ENCODE peak calls at places on chromosomes 16 and 17, in seven cellular contexts. R, G, Y, E, M, H and J are unnamed samples.

GRCh38 chr17:20053343-20053964 is 44.3 kb downstream of the SPECC1 start:
- DNase-seq in R (no peak), G (no peak), Y (no peak), E (no peak), M (no peak), H (no peak), J (no peak)

GRCh38 chr17:52233176-52233575 is 74.7 kb upstream of the CA10 start:
- DNase-seq in R (no peak), G (no peak), Y (no peak), E (no peak), M (no peak), H (no peak), J (no peak)

GRCh38 chr16:1308036-1308976 is 1.1 kb upstream of the UBE2I start:
- DNase-seq in R (no peak), G (no peak), Y (no peak), E (peak; percentile 8), M (no peak), H (no peak), J (no peak)

GRCh38 chr17:79997004-79997673 is 38.5 kb downstream of the TBC1D16 start:
- DNase-seq in R (no peak), G (no peak), Y (peak; percentile 18), E (no peak), M (no peak), H (peak; percentile 47), J (no peak)

GRCh38 chr16:48535831-48536599 is 74.0 kb downstream of the N4BP1 start:
- DNase-seq in R (no peak), G (peak; percentile 68), Y (no peak), E (no peak), M (no peak), H (peak; percentile 57), J (peak; percentile 47)

GRCh38 chr17:19833914-19834313 is 33.8 kb downstream of the ULK2 start:
- DNase-seq in R (no peak), G (no peak), Y (no peak), E (no peak), M (no peak), H (no peak), J (no peak)

GRCh38 chr16:66007717-66008116 is 358.8 kb upstream of the CDH5 start:
- DNase-seq in R (no peak), G (no peak), Y (no peak), E (peak; percentile 75), M (no peak), H (no peak), J (peak; percentile 63)

GRCh38 chr16:75062135-75062943 is 54.2 kb downstream of the LDHD start:
- DNase-seq in R (no peak), G (peak; percentile 55), Y (no peak), E (no peak), M (peak; percentile 82), H (peak; percentile 76), J (no peak)

GRCh38 chr17:76207670-76208069 is 32.6 kb downstream of the RNF157 start:
- DNase-seq in R (no peak), G (no peak), Y (no peak), E (no peak), M (no peak), H (no peak), J (no peak)

GRCh38 chr17:40018211-40019121 is 3.2 kb downstream of the CSF3 start:
- DNase-seq in R (no peak), G (peak; percentile 91), Y (no peak), E (no peak), M (no peak), H (peak; percentile 45), J (no peak)

GRCh38 chr16:57151369-57151768 is 34.5 kb downstream of the PSME3IP1 start:
- DNase-seq in R (no peak), G (no peak), Y (no peak), E (no peak), M (peak; percentile 14), H (no peak), J (no peak)

GRCh38 chr16:85209526-85210121 is 97.4 kb upstream of the CIBAR2 start:
- DNase-seq in R (no peak), G (no peak), Y (no peak), E (no peak), M (no peak), H (peak; percentile 86), J (no peak)

GRCh38 chr17:82888583-82889495 is 49.0 kb upstream of the ZNF750 start:
- DNase-seq in R (peak; percentile 86), G (no peak), Y (no peak), E (no peak), M (no peak), H (peak; percentile 73), J (no peak)

GRCh38 chr17:37206299-37206698 is 169.5 kb upstream of the C17orf78 start:
- DNase-seq in R (no peak), G (no peak), Y (no peak), E (no peak), M (no peak), H (no peak), J (no peak)

GRCh38 chr16:81817296-81817695 is 38.2 kb downstream of the PLCG2 start:
- DNase-seq in R (no peak), G (no peak), Y (no peak), E (no peak), M (no peak), H (no peak), J (no peak)

GRCh38 chr16:59169168-59169567 is 435.1 kb upstream of the GOT2 start:
- DNase-seq in R (no peak), G (no peak), Y (no peak), E (no peak), M (no peak), H (no peak), J (no peak)

GRCh38 chr17:38563362-38564253 is 42.1 kb downstream of the SRCIN1 start:
- DNase-seq in R (no peak), G (no peak), Y (no peak), E (no peak), M (no peak), H (no peak), J (no peak)

GRCh38 chr17:11969565-11969964 is 27.7 kb downstream of the ZNF18 start:
- DNase-seq in R (no peak), G (no peak), Y (no peak), E (no peak), M (no peak), H (no peak), J (no peak)

GRCh38 chr16:88421301-88421700 is 31.8 kb upstream of the ZFPM1 start:
- DNase-seq in R (no peak), G (no peak), Y (no peak), E (no peak), M (no peak), H (no peak), J (no peak)

GRCh38 chr17:32564325-32564724 is 77.5 kb downstream of the CDK5R1 start:
- DNase-seq in R (no peak), G (no peak), Y (no peak), E (no peak), M (no peak), H (no peak), J (no peak)

GRCh38 chr17:31699281-31699680 is 159.8 kb downstream of the COPRS start:
- DNase-seq in R (no peak), G (no peak), Y (no peak), E (no peak), M (no peak), H (no peak), J (no peak)

GRCh38 chr17:46796524-46796923 is 22.0 kb downstream of the WNT3 start:
- DNase-seq in R (no peak), G (no peak), Y (no peak), E (no peak), M (no peak), H (no peak), J (no peak)

GRCh38 chr16:87727346-87727745 is 38.4 kb downstream of the KLHDC4 start:
- DNase-seq in R (no peak), G (no peak), Y (no peak), E (no peak), M (no peak), H (no peak), J (no peak)

GRCh38 chr16:5056347-5056746 is 9.4 kb downstream of the C16orf89 start:
- DNase-seq in R (no peak), G (no peak), Y (no peak), E (no peak), M (no peak), H (no peak), J (no peak)

DNA sequence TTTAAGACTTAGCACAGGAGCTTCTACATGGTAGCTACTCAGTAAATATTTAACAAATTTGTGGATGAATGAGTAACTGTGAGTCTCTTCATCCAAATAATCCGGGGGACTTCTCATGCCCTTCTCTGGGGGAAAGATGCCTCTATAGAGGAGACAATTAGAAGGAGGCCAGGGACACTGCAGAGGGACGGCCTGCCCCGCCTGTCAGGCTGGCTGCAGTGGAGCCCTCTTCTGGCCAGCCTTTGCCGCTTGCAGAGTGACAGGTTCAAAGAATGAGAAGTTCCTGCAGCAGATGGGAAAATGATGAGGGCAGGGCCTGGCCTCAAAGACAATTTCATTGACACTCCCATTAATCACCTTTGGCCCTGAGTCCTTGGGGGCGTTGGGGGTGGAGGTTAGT is 339.1 kb downstream of the MAF start:
- DNase-seq in R (no peak), G (no peak), Y (no peak), E (no peak), M (peak; percentile 81), H (no peak), J (no peak)
- TF ChIP-seq CTCF in R (peak; percentile 15), G (no peak), Y (peak; percentile 62), E (no peak), M (no peak), H (peak; percentile 47), J (no peak)

DNA sequence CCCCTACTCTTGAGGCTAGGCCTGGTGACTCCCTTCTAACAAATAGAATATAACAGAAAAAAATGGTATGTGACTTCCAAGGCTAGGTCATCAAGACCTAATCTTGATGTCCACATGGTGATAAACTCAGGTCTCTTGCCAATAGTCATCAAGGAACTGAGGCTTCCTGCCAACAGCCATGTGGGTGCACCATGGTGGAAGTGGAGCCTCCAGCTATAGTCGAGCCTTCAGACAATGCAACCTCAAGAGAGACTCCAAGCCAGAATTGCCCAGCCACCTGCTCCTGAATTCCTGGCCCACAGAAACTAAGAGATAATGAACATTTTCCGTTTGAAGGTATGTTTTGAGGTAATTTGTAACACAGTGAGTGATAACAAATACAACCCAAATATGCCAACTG is 55.9 kb upstream of the SREBF1 start:
- DNase-seq in R (no peak), G (no peak), Y (no peak), E (no peak), M (no peak), H (no peak), J (no peak)
- TF ChIP-seq CTCF in R (no peak), G (no peak), Y (no peak), E (no peak), M (no peak), H (no peak), J (no peak)

GRCh38 chr17:50950002-50950877 is 84.1 kb upstream of the TOB1 start:
- DNase-seq in R (peak; percentile 89), G (peak; percentile 88), Y (peak; percentile 31), E (peak; percentile 33), M (peak; percentile 93), H (peak; percentile 93), J (peak; percentile 62)
- TF ChIP-seq CTCF in R (peak; percentile 72), G (peak; percentile 83), Y (peak; percentile 73), E (peak; percentile 69), M (no peak), H (peak; percentile 82), J (peak; percentile 67)

DNA sequence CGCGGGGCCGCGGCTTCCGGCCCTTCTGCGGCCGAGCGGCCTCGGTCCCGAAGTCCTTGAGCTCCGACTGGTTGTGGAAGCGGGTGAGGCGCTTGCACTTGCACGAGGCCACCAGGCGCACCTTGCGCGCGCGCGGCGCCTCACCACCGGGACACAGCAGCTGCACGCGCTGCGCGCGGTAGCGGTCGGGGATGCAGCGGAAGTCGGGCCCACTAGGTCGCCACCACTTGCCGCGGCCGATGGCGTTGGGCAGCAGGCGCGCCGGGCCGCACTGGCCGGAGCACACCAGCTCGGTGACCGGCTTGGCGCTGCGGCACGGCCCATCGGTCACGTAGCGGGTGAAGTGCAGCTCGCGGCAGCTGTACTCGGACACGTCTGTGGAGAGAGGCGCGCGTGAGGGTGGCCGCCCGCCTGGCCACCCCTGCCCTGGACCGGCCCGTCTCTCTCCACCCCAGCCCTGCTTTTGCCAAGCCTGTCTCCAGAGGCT is 3.2 kb downstream of the SOST start:
- DNase-seq in R (no peak), G (no peak), Y (no peak), E (no peak), M (peak; percentile 74), H (no peak), J (no peak)
- TF ChIP-seq CTCF in R (no peak), G (no peak), Y (peak; percentile 17), E (no peak), M (no peak), H (no peak), J (no peak)